ENCODE peak calls at places on chromosomes 7 and 10, in eight cellular contexts. Y, J, D, N, M, A, T and Q are unnamed samples.

GRCh38 chr10:129398861-129399260 is 68.2 kb upstream of the MGMT start:
- DNase-seq in Y (no peak), J (no peak), D (no peak), N (no peak), M (no peak), A (no peak), T (no peak), Q (no peak)

GRCh38 chr7:32217841-32218467 is 147.7 kb upstream of the PDE1C start:
- DNase-seq in Y (no peak), J (no peak), D (no peak), N (no peak), M (no peak), A (no peak), T (peak; percentile 27), Q (no peak)

GRCh38 chr7:158024351-158024715 is 563.3 kb downstream of the PTPRN2 start:
- DNase-seq in Y (no peak), J (no peak), D (no peak), N (no peak), M (no peak), A (no peak), T (no peak), Q (no peak)

GRCh38 chr10:43408331-43408709 is 666 bp downstream of the HNRNPF start:
- DNase-seq in Y (peak; percentile 20), J (no peak), D (no peak), N (no peak), M (peak; percentile 14), A (no peak), T (no peak), Q (no peak)

GRCh38 chr7:102279537-102280400 is 6.9 kb upstream of the SH2B2 start:
- DNase-seq in Y (peak; percentile 81), J (no peak), D (no peak), N (peak; percentile 70), M (peak; percentile 47), A (peak; percentile 93), T (peak; percentile 67), Q (peak; percentile 29)

GRCh38 chr7:106657085-106657991 is 3.6 kb downstream of the CCDC71L start:
- DNase-seq in Y (peak; percentile 26), J (no peak), D (no peak), N (no peak), M (no peak), A (no peak), T (no peak), Q (no peak)

GRCh38 chr10:80568306-80568705 is 30.6 kb downstream of the SH2D4B start:
- DNase-seq in Y (no peak), J (no peak), D (no peak), N (no peak), M (no peak), A (no peak), T (no peak), Q (no peak)

GRCh38 chr7:132738254-132738653 is 162.0 kb upstream of the PLXNA4 start:
- DNase-seq in Y (peak; percentile 20), J (peak; percentile 83), D (peak; percentile 81), N (no peak), M (no peak), A (no peak), T (peak; percentile 87), Q (no peak)

GRCh38 chr10:96511044-96511945 is 2.4 kb downstream of the TLL2 start:
- DNase-seq in Y (peak; percentile 30), J (peak; percentile 38), D (no peak), N (peak; percentile 47), M (peak; percentile 18), A (peak; percentile 77), T (peak; percentile 78), Q (no peak)

GRCh38 chr10:80041162-80041561 is 37.3 kb upstream of the TMEM254 start:
- DNase-seq in Y (no peak), J (no peak), D (no peak), N (no peak), M (no peak), A (no peak), T (no peak), Q (no peak)

GRCh38 chr10:72794260-72794659 is 99.3 kb upstream of the OIT3 start:
- DNase-seq in Y (no peak), J (no peak), D (no peak), N (no peak), M (no peak), A (no peak), T (peak; percentile 28), Q (no peak)

GRCh38 chr7:151168022-151168786 is 710 bp upstream of the GBX1 start:
- DNase-seq in Y (no peak), J (no peak), D (no peak), N (peak; percentile 63), M (no peak), A (peak; percentile 85), T (no peak), Q (no peak)

GRCh38 chr7:80722596-80723141 is 84.2 kb downstream of the CD36 start:
- DNase-seq in Y (peak; percentile 70), J (peak; percentile 85), D (peak; percentile 100), N (no peak), M (no peak), A (no peak), T (peak; percentile 99), Q (peak; percentile 20)

GRCh38 chr7:32887395-32887794 is 4.2 kb downstream of the KBTBD2 start:
- DNase-seq in Y (no peak), J (no peak), D (no peak), N (no peak), M (no peak), A (no peak), T (no peak), Q (no peak)

GRCh38 chr10:116431598-116431997 is 4.0 kb downstream of the PNLIPRP3 start:
- DNase-seq in Y (no peak), J (no peak), D (no peak), N (no peak), M (no peak), A (no peak), T (no peak), Q (no peak)

GRCh38 chr7:130887182-130888016 is 153.4 kb upstream of the KLF14 start:
- DNase-seq in Y (peak; percentile 68), J (peak; percentile 79), D (peak; percentile 63), N (no peak), M (no peak), A (no peak), T (peak; percentile 82), Q (no peak)

GRCh38 chr10:106224676-106225075 is 939.8 kb downstream of the SORCS1 start:
- DNase-seq in Y (no peak), J (no peak), D (peak; percentile 28), N (no peak), M (no peak), A (no peak), T (peak; percentile 80), Q (no peak)

GRCh38 chr7:27921081-27921836 is 181.3 kb downstream of the TAX1BP1 start:
- DNase-seq in Y (peak; percentile 40), J (peak; percentile 90), D (peak; percentile 65), N (peak; percentile 48), M (peak; percentile 20), A (peak; percentile 39), T (peak; percentile 72), Q (no peak)

GRCh38 chr10:58063854-58064480 is 203.7 kb downstream of the IPMK start:
- DNase-seq in Y (no peak), J (no peak), D (no peak), N (no peak), M (no peak), A (no peak), T (no peak), Q (no peak)

GRCh38 chr7:124702385-124702784 is 63.2 kb downstream of the GPR37 start:
- DNase-seq in Y (no peak), J (no peak), D (no peak), N (no peak), M (no peak), A (no peak), T (peak; percentile 42), Q (no peak)

GRCh38 chr7:138002828-138003189 is 923 bp upstream of the CREB3L2 start:
- DNase-seq in Y (no peak), J (no peak), D (no peak), N (no peak), M (no peak), A (no peak), T (no peak), Q (no peak)

GRCh38 chr7:6015917-6016652 is 7.0 kb downstream of the AIMP2 start:
- DNase-seq in Y (peak; percentile 64), J (peak; percentile 42), D (peak; percentile 5), N (peak; percentile 16), M (peak; percentile 46), A (no peak), T (peak; percentile 60), Q (peak; percentile 74)

GRCh38 chr10:55158643-55159042 is 357.6 kb upstream of the PCDH15 start:
- DNase-seq in Y (no peak), J (no peak), D (no peak), N (no peak), M (no peak), A (no peak), T (no peak), Q (no peak)

GRCh38 chr7:129786825-129787563 is 165.8 kb downstream of the UBE2H start:
- DNase-seq in Y (no peak), J (no peak), D (no peak), N (no peak), M (no peak), A (no peak), T (no peak), Q (no peak)

GRCh38 chr10:62548686-62549085 is 174.5 kb downstream of the ZNF365 start:
- DNase-seq in Y (no peak), J (no peak), D (no peak), N (no peak), M (no peak), A (no peak), T (no peak), Q (no peak)

GRCh38 chr7:135748770-135749169 is at the start of gene FAM180A:
- DNase-seq in Y (peak; percentile 63), J (peak; percentile 92), D (no peak), N (no peak), M (peak; percentile 69), A (no peak), T (no peak), Q (peak; percentile 74)

GRCh38 chr7:4650471-4651047 is 31.5 kb upstream of the FOXK1 start:
- DNase-seq in Y (no peak), J (no peak), D (no peak), N (no peak), M (peak; percentile 37), A (no peak), T (no peak), Q (peak; percentile 41)